ENCODE peak calls at places on chromosome 2, in eight cellular contexts. J, G, H, R, D, L, W and Y are unnamed samples.

GRCh38 chr2:167355796-167356195 is 467.5 kb downstream of the XIRP2 start:
- DNase-seq in D (no peak), H (peak), L (no peak), J (no peak), G (no peak), R (no peak), W (no peak), Y (no peak)

GRCh38 chr2:64354857-64355680 is 98.9 kb upstream of the LGALSL start:
- DNase-seq in D (no peak), J (peak), G (no peak), L (no peak), H (peak), R (no peak), W (peak), Y (no peak)

GRCh38 chr2:177282101-177282573 is 17.6 kb upstream of the NFE2L2 start:
- DNase-seq in G (no peak), D (no peak), R (no peak), W (no peak), L (no peak), H (peak), J (peak), Y (no peak)

GRCh38 chr2:30947686-30948085 is 140.4 kb upstream of the CAPN13 start:
- DNase-seq in J (peak), G (no peak), L (no peak), D (no peak), H (no peak), W (no peak), R (no peak), Y (no peak)

GRCh38 chr2:17543848-17544645 is 3.6 kb downstream of the VSNL1 start:
- DNase-seq in G (no peak), D (no peak), R (no peak), L (no peak), J (peak), H (peak), W (no peak), Y (no peak)

GRCh38 chr2:189819297-189819704 is 35.1 kb downstream of the PMS1 start:
- DNase-seq in W (no peak), D (no peak), R (no peak), G (no peak), H (peak), J (no peak), L (no peak), Y (no peak)

GRCh38 chr2:1141079-1141478 is 190.4 kb downstream of the SNTG2 start:
- DNase-seq in L (no peak), G (no peak), H (no peak), J (no peak), R (no peak), D (no peak), W (no peak), Y (no peak)

GRCh38 chr2:74089816-74090745 is 57.6 kb downstream of the BOLA3 start:
- DNase-seq in H (peak), W (no peak), R (no peak), G (no peak), L (no peak), J (no peak), D (no peak), Y (peak)

GRCh38 chr2:218985325-218986091 is 524 bp upstream of the FEV start:
- DNase-seq in R (no peak), D (no peak), W (no peak), J (no peak), G (peak), L (peak), H (no peak), Y (no peak)

GRCh38 chr2:159895258-159896209 is 97.5 kb upstream of the CD302 start:
- DNase-seq in H (no peak), L (no peak), W (no peak), J (no peak), R (no peak), D (no peak), G (no peak), Y (no peak)

GRCh38 chr2:62812921-62813825 is 107.7 kb downstream of the EHBP1 start:
- DNase-seq in H (no peak), D (no peak), R (no peak), L (no peak), W (no peak), G (no peak), J (no peak), Y (no peak)

GRCh38 chr2:56757884-56758545 is 574.2 kb downstream of the CCDC85A start:
- DNase-seq in G (no peak), J (no peak), L (no peak), D (no peak), W (no peak), H (no peak), R (no peak), Y (no peak)

GRCh38 chr2:85830645-85831044 is 58.1 kb downstream of the ST3GAL5 start:
- DNase-seq in H (no peak), R (no peak), L (no peak), D (no peak), G (no peak), W (no peak), J (peak), Y (no peak)

GRCh38 chr2:27729614-27730013 is 41.9 kb upstream of the MRPL33 start:
- DNase-seq in D (no peak), G (no peak), W (no peak), H (no peak), J (no peak), L (no peak), R (no peak), Y (no peak)

GRCh38 chr2:9217838-9218770 is 11.5 kb downstream of the ASAP2 start:
- DNase-seq in R (no peak), W (no peak), J (no peak), D (no peak), H (no peak), G (no peak), L (no peak), Y (no peak)

GRCh38 chr2:34734662-34735061 is 1135.6 kb upstream of the FAM98A start:
- DNase-seq in D (no peak), L (no peak), W (no peak), J (no peak), G (no peak), R (no peak), H (no peak), Y (no peak)

GRCh38 chr2:120955427-120955826 is 219.8 kb downstream of the GLI2 start:
- DNase-seq in H (peak), R (no peak), G (no peak), W (no peak), D (no peak), L (no peak), J (no peak), Y (no peak)

GRCh38 chr2:38586926-38587325 is 15.8 kb downstream of the HNRNPLL start:
- DNase-seq in W (no peak), L (no peak), D (peak), R (no peak), G (no peak), J (no peak), H (no peak), Y (no peak)

GRCh38 chr2:9020267-9020666 is 16.8 kb upstream of the MBOAT2 start:
- DNase-seq in H (no peak), R (no peak), D (no peak), L (no peak), W (no peak), G (no peak), J (no peak), Y (no peak)

GRCh38 chr2:69227717-69228116 is 159.3 kb downstream of the GFPT1 start:
- DNase-seq in R (no peak), G (no peak), J (peak), L (no peak), W (no peak), D (no peak), H (no peak), Y (no peak)

DNA sequence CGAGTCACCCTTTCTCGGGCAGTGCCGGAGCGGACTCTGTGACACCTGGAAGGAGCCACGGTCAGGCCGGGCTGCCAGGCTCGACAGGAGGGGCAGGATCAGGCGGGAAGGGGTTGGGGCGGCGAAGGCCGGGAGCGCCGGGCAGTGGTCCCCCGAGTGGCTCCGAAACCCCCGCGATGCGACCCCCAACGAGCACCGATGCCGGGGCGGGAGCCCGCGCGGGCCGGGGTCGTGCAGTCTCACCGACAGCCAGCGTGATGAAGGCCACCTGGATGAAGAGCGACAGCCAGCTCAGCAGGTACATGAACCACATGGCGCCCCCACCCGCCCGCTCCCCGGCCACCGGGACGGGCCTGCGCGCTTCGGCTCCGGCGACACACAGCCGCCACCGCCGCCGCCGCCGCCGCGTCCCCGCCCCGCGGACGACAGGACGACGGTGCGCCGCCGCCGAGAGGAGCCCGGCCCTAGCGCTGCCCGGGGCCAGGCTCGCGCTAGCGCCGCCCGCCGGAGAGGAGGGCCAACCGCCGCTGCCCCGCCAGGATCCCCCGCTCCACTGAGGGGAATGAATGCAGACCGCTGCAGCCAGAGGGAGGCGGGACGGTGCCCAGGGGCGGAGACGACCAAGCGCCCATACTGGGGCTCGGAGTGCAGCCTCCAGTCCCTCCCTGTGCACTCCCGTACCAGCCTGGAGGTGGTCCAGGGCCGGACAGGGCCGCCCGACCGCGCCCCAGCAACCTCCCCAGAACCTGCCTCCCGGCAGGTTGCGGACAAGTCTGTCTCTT is at the start of gene TEX261:
- DNase-seq in L (peak), D (peak), W (peak), J (peak), G (peak), R (peak), H (peak), Y (peak)
- TF ChIP-seq CTCF in L (peak), D (peak), W (peak), J (peak), G (no peak), R (peak), H (peak), Y (peak)

GRCh38 chr2:88212251-88212790 is 42.2 kb downstream of the THNSL2 start:
- DNase-seq in G (peak), W (no peak), L (no peak), R (no peak), H (no peak), D (peak), J (peak), Y (no peak)
- TF ChIP-seq CTCF in G (peak), W (peak), L (no peak), R (no peak), H (peak), D (peak), J (peak), Y (peak)

GRCh38 chr2:96537734-96538486 is 1.4 kb downstream of the ARID5A start:
- DNase-seq in H (no peak), L (no peak), J (no peak), G (no peak), W (no peak), R (no peak), D (peak), Y (no peak)

GRCh38 chr2:96535331-96535730 is 1.2 kb upstream of the ARID5A start:
- DNase-seq in J (no peak), L (peak), H (no peak), G (no peak), R (no peak), W (no peak), D (no peak), Y (no peak)

GRCh38 chr2:96534701-96535181 is 1.8 kb upstream of the ARID5A start:
- DNase-seq in R (no peak), W (no peak), D (no peak), H (no peak), J (peak), G (no peak), L (peak), Y (no peak)

GRCh38 chr2:96537066-96537733 is 648 bp downstream of the ARID5A start:
- DNase-seq in D (peak), L (peak), W (no peak), J (peak), R (peak), H (peak), G (peak), Y (peak)

GRCh38 chr2:96536445-96537065 is at the start of gene ARID5A:
- DNase-seq in H (peak), W (peak), J (peak), G (peak), D (peak), R (peak), L (peak), Y (peak)
- TF ChIP-seq CTCF in H (peak), W (no peak), J (no peak), G (no peak), D (no peak), R (peak), L (peak), Y (peak)

DNA sequence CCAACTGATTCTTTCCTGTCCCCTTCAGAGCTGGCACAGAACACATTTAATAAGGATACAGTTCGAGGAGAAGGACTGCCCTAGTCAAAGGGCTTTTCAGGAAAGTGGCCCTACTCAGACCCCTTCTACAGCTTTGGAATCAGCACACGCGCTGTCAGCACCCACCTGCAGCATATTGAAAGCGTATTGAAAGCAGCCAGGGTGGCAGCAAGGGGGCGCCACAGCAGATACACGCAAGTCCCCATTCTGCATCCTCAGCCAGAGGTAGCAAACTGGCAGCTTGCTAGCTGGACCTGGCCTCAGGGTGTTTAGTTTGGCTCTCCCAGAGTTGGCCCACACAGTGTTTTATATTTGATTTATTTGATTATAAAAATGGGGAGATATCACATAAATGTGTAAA is 101.0 kb upstream of the NT5C1B start:
- DNase-seq in H (no peak), R (no peak), W (no peak), L (no peak), G (peak), J (peak), D (peak), Y (no peak)
- TF ChIP-seq CTCF in H (peak), R (no peak), W (no peak), L (no peak), G (peak), J (no peak), D (peak), Y (peak)

DNA sequence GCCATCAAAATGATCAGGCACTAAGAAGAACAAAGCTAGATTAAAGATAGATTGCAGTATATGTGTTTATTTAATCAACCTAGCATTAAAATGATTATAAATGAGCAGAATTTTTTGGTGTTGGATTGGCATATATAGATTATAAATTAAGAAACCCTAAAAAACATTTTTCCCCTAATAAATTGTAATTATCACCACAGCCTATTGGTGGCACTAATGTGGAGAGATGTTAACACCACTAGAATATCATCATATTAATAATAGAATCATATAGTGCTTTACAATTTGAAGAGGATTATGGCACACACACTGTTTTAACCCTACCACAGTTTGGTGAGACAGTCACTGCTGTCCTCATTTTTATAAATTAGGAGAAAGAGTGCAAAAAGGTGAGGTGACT is 112.4 kb upstream of the RND3 start:
- DNase-seq in H (no peak), L (no peak), G (no peak), W (no peak), J (no peak), D (no peak), R (no peak), Y (no peak)
- TF ChIP-seq CTCF in H (no peak), L (no peak), G (no peak), W (no peak), J (peak), D (no peak), R (no peak), Y (peak)

GRCh38 chr2:191571163-191571769 is 106.7 kb upstream of the NABP1 start:
- DNase-seq in W (peak), H (peak), J (peak), D (peak), G (no peak), R (no peak), L (no peak), Y (no peak)
- TF ChIP-seq CTCF in W (peak), H (peak), J (peak), D (peak), G (no peak), R (no peak), L (no peak), Y (peak)

GRCh38 chr2:108928660-108929377 is 60.2 kb downstream of the EDAR start:
- DNase-seq in H (no peak), G (no peak), D (no peak), J (no peak), L (no peak), R (no peak), W (no peak), Y (no peak)
- TF ChIP-seq CTCF in H (no peak), G (no peak), D (no peak), J (no peak), L (peak), R (no peak), W (no peak), Y (no peak)

GRCh38 chr2:153589586-153589985 is 111.0 kb upstream of the RPRM start:
- DNase-seq in W (no peak), H (no peak), R (no peak), G (no peak), J (no peak), D (no peak), L (no peak), Y (no peak)

GRCh38 chr2:153588408-153588807 is 109.8 kb upstream of the RPRM start:
- DNase-seq in R (no peak), D (no peak), G (no peak), W (no peak), H (no peak), J (no peak), L (no peak), Y (no peak)

GRCh38 chr2:153584244-153584643 is 105.7 kb upstream of the RPRM start:
- DNase-seq in L (no peak), W (no peak), J (no peak), D (peak), R (no peak), H (no peak), G (no peak), Y (no peak)
- TF ChIP-seq CTCF in L (no peak), W (no peak), J (no peak), D (no peak), R (no peak), H (no peak), G (no peak), Y (no peak)